ENCODE peak calls at places on chromosomes 13 and 19, in eight cellular contexts. N, W, H, C, P, O, U and K are unnamed samples.
A peak's percentile ranks its signal among the peaks of the same experiment; 100 is the strongest.

GRCh38 chr19:13154241-13154778 is 4.1 kb downstream of the IER2 start:
- DNase-seq in N (peak; percentile 96), W (peak; percentile 93), H (peak; percentile 93), C (no peak), P (peak; percentile 98), O (peak; percentile 86), U (no peak), K (peak; percentile 46)

GRCh38 chr13:40172878-40173277 is 493.6 kb downstream of the FOXO1 start:
- DNase-seq in N (no peak), W (no peak), H (no peak), C (no peak), P (no peak), O (no peak), U (no peak), K (no peak)

GRCh38 chr13:76286178-76286577 is 600.0 kb downstream of the KCTD12 start:
- DNase-seq in N (no peak), W (no peak), H (no peak), C (no peak), P (no peak), O (peak; percentile 6), U (no peak), K (no peak)

GRCh38 chr13:48000559-48001126 is 430 bp downstream of the SUCLA2 start:
- DNase-seq in N (peak; percentile 43), W (peak; percentile 18), H (peak; percentile 52), C (peak; percentile 0), P (no peak), O (no peak), U (no peak), K (peak; percentile 51)

GRCh38 chr13:25778808-25779207 is 273.0 kb downstream of the SHISA2 start:
- DNase-seq in N (no peak), W (no peak), H (no peak), C (no peak), P (no peak), O (no peak), U (no peak), K (no peak)

GRCh38 chr19:13597625-13598024 is 91.3 kb upstream of the CACNA1A start:
- DNase-seq in N (peak; percentile 46), W (peak; percentile 26), H (no peak), C (peak; percentile 30), P (peak; percentile 33), O (peak; percentile 54), U (no peak), K (peak; percentile 53)

GRCh38 chr13:45702088-45702487 is at the start of gene CBY2:
- DNase-seq in N (no peak), W (no peak), H (no peak), C (no peak), P (no peak), O (no peak), U (no peak), K (no peak)

GRCh38 chr19:30064021-30064699 is 122.1 kb downstream of the URI1 start:
- DNase-seq in N (no peak), W (no peak), H (no peak), C (no peak), P (no peak), O (no peak), U (no peak), K (no peak)

GRCh38 chr13:106922384-106922783 is 354.4 kb upstream of the ARGLU1 start:
- DNase-seq in N (no peak), W (no peak), H (no peak), C (no peak), P (no peak), O (no peak), U (no peak), K (no peak)

GRCh38 chr13:106919093-106919492 is 351.2 kb upstream of the ARGLU1 start:
- DNase-seq in N (no peak), W (no peak), H (no peak), C (no peak), P (no peak), O (no peak), U (no peak), K (peak; percentile 16)

GRCh38 chr13:106917673-106918652 is 350.0 kb upstream of the ARGLU1 start:
- DNase-seq in N (peak; percentile 58), W (peak; percentile 82), H (peak; percentile 77), C (peak; percentile 38), P (peak; percentile 47), O (peak; percentile 27), U (peak; percentile 32), K (peak; percentile 89)

GRCh38 chr13:106917024-106917491 is 349.1 kb upstream of the ARGLU1 start:
- DNase-seq in N (no peak), W (peak; percentile 52), H (no peak), C (no peak), P (peak; percentile 22), O (no peak), U (no peak), K (no peak)

DNA sequence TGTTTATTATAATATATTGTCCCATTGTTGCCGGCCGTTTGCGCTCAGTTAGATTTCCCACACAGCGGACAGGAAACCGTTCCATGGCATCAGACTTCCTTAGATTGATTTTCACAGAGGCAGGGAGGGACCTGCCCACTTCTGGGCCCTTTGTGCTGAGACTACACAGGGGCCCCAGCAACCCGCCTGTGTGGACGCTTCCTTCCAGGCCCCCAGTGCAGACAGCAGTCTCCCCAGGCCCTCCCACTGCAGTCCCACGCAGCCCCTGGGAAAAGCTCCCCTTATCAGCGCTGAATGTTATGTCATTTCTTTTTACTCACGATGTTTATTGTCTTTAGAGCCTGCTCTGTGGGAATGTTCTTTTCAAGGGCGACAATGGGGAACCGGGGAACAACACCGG is 351.7 kb upstream of the ARGLU1 start:
- DNase-seq in N (peak; percentile 68), W (peak; percentile 82), H (no peak), C (no peak), P (peak; percentile 55), O (no peak), U (no peak), K (peak; percentile 46)
- TF ChIP-seq CTCF in N (no peak), W (no peak), H (no peak), C (no peak), P (no peak), O (no peak), U (no peak), K (no peak)

GRCh38 chr13:32261567-32261966 is 53.6 kb downstream of the ZAR1L start:
- DNase-seq in N (peak; percentile 56), W (peak; percentile 89), H (no peak), C (no peak), P (peak; percentile 96), O (peak; percentile 50), U (no peak), K (no peak)

GRCh38 chr13:32262165-32262564 is 53.0 kb downstream of the ZAR1L start:
- DNase-seq in N (no peak), W (no peak), H (no peak), C (no peak), P (no peak), O (no peak), U (no peak), K (no peak)

GRCh38 chr13:32257649-32258048 is 57.5 kb downstream of the ZAR1L start:
- DNase-seq in N (no peak), W (no peak), H (no peak), C (no peak), P (no peak), O (no peak), U (no peak), K (no peak)

GRCh38 chr13:32256243-32256642 is 58.9 kb downstream of the ZAR1L start:
- DNase-seq in N (no peak), W (no peak), H (no peak), C (no peak), P (no peak), O (no peak), U (no peak), K (no peak)

DNA sequence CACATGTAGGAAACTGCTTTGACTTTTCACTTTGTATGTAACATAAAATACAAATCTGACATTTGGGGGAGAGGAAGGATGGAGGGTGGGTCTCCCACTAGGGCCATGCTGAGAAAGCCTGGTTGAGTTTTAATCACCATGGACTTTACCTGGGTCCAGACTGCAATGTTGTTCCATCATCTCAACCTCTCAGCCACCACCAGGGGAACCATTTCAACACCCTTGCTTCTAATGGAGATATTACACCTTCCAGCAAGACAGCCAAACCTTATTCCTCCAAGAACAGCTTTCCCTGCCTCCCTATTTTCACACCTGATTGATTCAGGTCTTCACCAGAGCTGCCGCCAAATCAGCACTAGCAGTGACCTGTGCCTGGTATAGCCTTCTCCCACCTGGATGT is 56.0 kb downstream of the ZAR1L start:
- DNase-seq in N (no peak), W (no peak), H (no peak), C (no peak), P (no peak), O (no peak), U (no peak), K (no peak)
- TF ChIP-seq CTCF in N (no peak), W (peak; percentile 12), H (no peak), C (no peak), P (no peak), O (no peak), U (peak; percentile 17), K (no peak)

GRCh38 chr13:49303533-49304252 is 56.0 kb downstream of the CDADC1 start:
- DNase-seq in N (peak; percentile 77), W (peak; percentile 48), H (no peak), C (no peak), P (no peak), O (no peak), U (no peak), K (peak; percentile 46)

GRCh38 chr13:49298903-49299605 is 51.3 kb downstream of the CDADC1 start:
- DNase-seq in N (no peak), W (no peak), H (no peak), C (no peak), P (no peak), O (no peak), U (no peak), K (no peak)

GRCh38 chr13:49302817-49303216 is 55.1 kb downstream of the CDADC1 start:
- DNase-seq in N (no peak), W (no peak), H (no peak), C (no peak), P (no peak), O (no peak), U (no peak), K (no peak)

GRCh38 chr13:49302222-49302621 is 54.5 kb downstream of the CDADC1 start:
- DNase-seq in N (no peak), W (no peak), H (no peak), C (no peak), P (no peak), O (no peak), U (no peak), K (no peak)

GRCh38 chr13:49300716-49301589 is 53.2 kb downstream of the CDADC1 start:
- DNase-seq in N (peak; percentile 47), W (peak; percentile 62), H (no peak), C (peak; percentile 50), P (peak; percentile 68), O (peak; percentile 48), U (no peak), K (peak; percentile 39)
- TF ChIP-seq CTCF in N (peak; percentile 97), W (peak; percentile 81), H (peak; percentile 88), C (peak; percentile 80), P (peak; percentile 95), O (peak; percentile 90), U (peak; percentile 95), K (peak; percentile 84)

DNA sequence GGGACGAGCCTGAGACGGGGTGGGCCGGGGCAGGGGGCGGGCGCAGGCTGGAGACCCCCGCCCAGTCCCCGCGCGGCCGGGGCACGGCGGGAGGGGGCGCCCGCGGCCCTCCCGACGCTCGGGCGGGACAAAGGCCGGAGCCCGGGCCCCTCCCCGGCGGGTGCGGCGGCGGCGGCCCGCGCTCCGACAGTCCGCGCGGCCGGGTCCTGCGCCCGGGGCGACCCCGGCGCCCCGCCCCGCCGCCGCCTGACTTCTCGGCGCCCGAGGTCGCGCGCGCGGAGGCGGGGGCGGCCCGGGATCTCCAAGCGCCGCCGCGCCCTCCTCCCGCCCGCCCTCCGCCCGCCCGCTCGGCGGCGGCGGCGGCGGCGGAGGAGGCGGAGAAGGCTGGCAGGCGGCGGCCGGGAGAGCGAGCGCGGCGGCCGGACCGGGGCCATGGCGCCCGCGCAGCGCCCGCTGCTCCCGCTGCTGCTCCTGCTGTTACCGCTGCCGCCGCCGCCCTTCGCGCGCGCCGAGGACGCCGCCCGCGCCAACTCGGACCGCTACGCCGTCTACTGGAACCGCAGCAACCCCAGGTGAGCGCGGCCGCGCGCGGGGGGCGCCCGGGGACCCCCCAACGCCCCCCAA is at the start of gene EFNA2:
- DNase-seq in N (no peak), W (no peak), H (no peak), C (no peak), P (no peak), O (no peak), U (no peak), K (peak; percentile 54)
- TF ChIP-seq CTCF in N (no peak), W (no peak), H (no peak), C (no peak), P (no peak), O (no peak), U (no peak), K (no peak)